ENCODE peak calls at places on chromosomes 5 and 9, in seven cellular contexts. H is K562, G is A673, Q is mammary epithelial cell, O is GM23338, X is PC-3, L is MM.1S. J is an unnamed sample.

GRCh38 chr5:83922699-83923098 is 202.0 kb upstream of the HAPLN1 start:
- DNase-seq in G (no peak), L (no peak), H (no peak), O (no peak), Q (no peak), X (peak), J (no peak)

GRCh38 chr5:9841516-9841915 is 211.4 kb upstream of the TAS2R1 start:
- DNase-seq in H (no peak), X (no peak), O (no peak), Q (no peak), L (no peak), G (no peak), J (no peak)

GRCh38 chr9:13942695-13943094 is 371.2 kb downstream of the NFIB start:
- DNase-seq in O (no peak), G (peak), H (no peak), L (no peak), Q (peak), X (peak), J (no peak)

GRCh38 chr5:33046091-33046490 is 335.0 kb downstream of the NPR3 start:
- DNase-seq in H (no peak), O (no peak), Q (no peak), L (no peak), G (no peak), X (no peak), J (no peak)

GRCh38 chr5:6644841-6645240 is 11.6 kb downstream of the SRD5A1 start:
- DNase-seq in G (no peak), O (no peak), X (no peak), Q (no peak), H (no peak), L (no peak), J (no peak)

GRCh38 chr5:150106669-150107068 is 20.3 kb upstream of the CSF1R start:
- DNase-seq in Q (no peak), X (no peak), L (no peak), O (no peak), H (no peak), G (no peak), J (no peak)

GRCh38 chr5:52073993-52074689 is 690.9 kb downstream of the ISL1 start:
- DNase-seq in G (peak), Q (no peak), L (no peak), X (no peak), H (no peak), O (no peak), J (no peak)

GRCh38 chr5:58444805-58445204 is 15.1 kb downstream of the PLK2 start:
- DNase-seq in G (no peak), Q (peak), O (no peak), X (peak), H (no peak), L (no peak), J (no peak)

GRCh38 chr5:118314936-118315335 is 673.4 kb downstream of the DTWD2 start:
- DNase-seq in O (no peak), L (no peak), G (no peak), H (no peak), Q (no peak), X (no peak), J (peak)

DNA sequence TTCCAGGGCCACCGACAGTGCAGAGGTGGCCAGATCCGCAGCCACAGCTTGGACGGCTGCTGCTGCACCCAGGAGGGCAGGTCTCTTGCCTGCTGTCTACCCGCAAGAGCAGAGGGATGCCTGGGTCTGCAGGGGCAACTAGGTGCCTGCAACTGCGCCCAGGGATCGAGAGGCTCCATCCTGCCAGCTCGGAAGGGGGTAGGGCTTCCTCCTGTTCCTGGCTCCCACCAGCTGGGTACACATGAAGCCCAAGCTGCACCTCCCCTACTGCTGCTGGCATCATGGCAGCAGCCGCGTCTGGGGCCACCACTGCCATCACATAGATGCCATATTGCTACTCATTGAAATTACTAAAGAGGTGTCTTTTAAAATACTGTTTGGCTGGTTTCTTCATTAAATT is 12.7 kb upstream of the PRR16 start:
- DNase-seq in X (no peak), L (no peak), Q (no peak), O (no peak), G (no peak), H (no peak), J (no peak)
- TF ChIP-seq EZH2 in X (no peak), L (no peak), Q (no peak), O (no peak), G (no peak), H (no peak), J (no peak)

DNA sequence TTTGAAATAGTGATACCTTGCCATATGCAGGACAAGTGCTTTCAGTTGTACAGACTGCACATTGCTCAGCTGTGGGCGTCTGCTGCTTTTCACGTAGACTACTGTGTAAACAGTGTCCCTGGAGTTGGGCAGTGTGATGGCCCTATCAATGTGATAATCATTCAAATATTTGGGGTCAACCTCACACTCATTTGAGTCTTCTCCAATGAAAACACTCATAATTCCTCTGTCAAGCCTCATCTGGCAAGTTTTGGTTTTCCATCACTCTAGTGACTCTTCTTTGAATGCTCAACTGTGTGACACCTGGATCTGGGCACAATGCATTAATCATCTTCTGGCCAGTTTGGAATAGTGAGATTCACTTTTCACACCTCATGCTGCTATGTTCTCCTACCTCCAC is 64.4 kb downstream of the UGCG start:
- DNase-seq in X (peak), O (no peak), Q (peak), G (no peak), L (no peak), H (no peak), J (no peak)
- H3K27ac ChIP-seq in X (peak), O (no peak), Q (peak), G (no peak), L (no peak), H (no peak), J (no peak)

GRCh38 chr9:84670801-84671153 is 1.2 kb downstream of the NTRK2 start:
- DNase-seq in O (no peak), Q (no peak), G (no peak), X (no peak), L (no peak), H (no peak), J (no peak)
- H3K4me3 ChIP-seq in O (peak), Q (peak), G (no peak), X (no peak), L (peak), H (no peak), J (no peak)

GRCh38 chr5:35384658-35385057 is 154.4 kb upstream of the PRLR start:
- DNase-seq in Q (no peak), H (no peak), X (no peak), L (no peak), G (no peak), O (no peak), J (no peak)
- TF ChIP-seq EZH2 in Q (no peak), H (no peak), X (no peak), L (no peak), G (no peak), O (no peak), J (no peak)

GRCh38 chr5:1974501-1975405 is 92.0 kb upstream of the IRX4 start:
- DNase-seq in L (no peak), O (no peak), Q (peak), X (no peak), H (no peak), G (no peak), J (no peak)

GRCh38 chr5:1974081-1974480 is 91.4 kb upstream of the IRX4 start:
- DNase-seq in X (no peak), G (no peak), Q (peak), O (no peak), H (no peak), L (no peak), J (no peak)

GRCh38 chr5:1975406-1975715 is 92.6 kb upstream of the IRX4 start:
- DNase-seq in Q (peak), G (no peak), H (no peak), X (no peak), L (no peak), O (no peak), J (no peak)

GRCh38 chr5:1971944-1972343 is 89.2 kb upstream of the IRX4 start:
- DNase-seq in X (no peak), O (no peak), Q (no peak), L (no peak), H (no peak), G (no peak), J (no peak)

DNA sequence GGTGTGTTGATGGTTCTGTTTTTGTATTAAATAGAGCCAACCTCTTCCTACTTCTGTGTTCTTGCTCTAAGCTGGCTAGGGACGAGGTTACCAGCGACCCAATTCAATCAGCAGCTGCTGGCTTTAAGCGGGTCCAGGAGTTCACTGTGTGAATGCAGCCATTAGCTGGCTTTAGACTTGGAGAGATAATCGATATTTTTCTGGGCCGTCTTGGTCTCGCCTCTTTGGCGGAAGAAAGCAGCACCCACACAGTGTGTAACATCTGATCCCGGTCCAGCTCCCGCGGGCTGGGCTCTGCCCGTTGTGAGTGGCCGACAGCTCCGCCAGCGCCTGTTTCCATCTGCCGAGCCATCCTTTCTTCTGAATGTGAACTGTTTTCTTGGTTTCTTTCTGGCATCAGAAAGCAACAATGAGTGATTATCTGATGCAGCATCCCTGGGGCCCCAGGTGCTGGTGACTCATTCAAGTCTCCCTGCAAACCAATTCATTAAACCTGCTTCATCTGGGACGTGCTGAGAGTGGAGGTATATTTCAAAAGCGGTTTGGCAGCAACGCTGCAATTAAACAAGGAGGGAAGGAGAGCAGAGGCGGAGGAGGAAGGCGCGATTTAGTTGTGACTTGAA is 90.8 kb upstream of the IRX4 start:
- DNase-seq in O (no peak), L (no peak), X (no peak), G (no peak), Q (peak), H (no peak), J (no peak)
- H3K27ac ChIP-seq in O (no peak), L (no peak), X (no peak), G (no peak), Q (peak), H (no peak), J (no peak)

GRCh38 chr9:132041825-132042224 is 37.8 kb downstream of the MED27 start:
- DNase-seq in X (no peak), H (no peak), L (no peak), O (no peak), Q (no peak), G (no peak), J (no peak)
- H3K4me3 ChIP-seq in X (no peak), H (no peak), L (no peak), O (no peak), Q (no peak), G (no peak), J (no peak)

GRCh38 chr9:112886351-112886750 is 4.3 kb downstream of the SLC46A2 start:
- DNase-seq in Q (no peak), X (no peak), L (no peak), H (no peak), O (no peak), G (no peak), J (no peak)

GRCh38 chr9:112887377-112887776 is 3.3 kb downstream of the SLC46A2 start:
- DNase-seq in O (peak), X (no peak), L (no peak), Q (no peak), H (peak), G (peak), J (no peak)

GRCh38 chr9:112891521-112891920 is 845 bp upstream of the SLC46A2 start:
- DNase-seq in L (no peak), G (no peak), H (no peak), O (no peak), Q (no peak), X (no peak), J (no peak)

GRCh38 chr9:112894031-112894430 is 3.4 kb upstream of the SLC46A2 start:
- DNase-seq in H (no peak), X (peak), Q (peak), G (no peak), O (no peak), L (no peak), J (no peak)

DNA sequence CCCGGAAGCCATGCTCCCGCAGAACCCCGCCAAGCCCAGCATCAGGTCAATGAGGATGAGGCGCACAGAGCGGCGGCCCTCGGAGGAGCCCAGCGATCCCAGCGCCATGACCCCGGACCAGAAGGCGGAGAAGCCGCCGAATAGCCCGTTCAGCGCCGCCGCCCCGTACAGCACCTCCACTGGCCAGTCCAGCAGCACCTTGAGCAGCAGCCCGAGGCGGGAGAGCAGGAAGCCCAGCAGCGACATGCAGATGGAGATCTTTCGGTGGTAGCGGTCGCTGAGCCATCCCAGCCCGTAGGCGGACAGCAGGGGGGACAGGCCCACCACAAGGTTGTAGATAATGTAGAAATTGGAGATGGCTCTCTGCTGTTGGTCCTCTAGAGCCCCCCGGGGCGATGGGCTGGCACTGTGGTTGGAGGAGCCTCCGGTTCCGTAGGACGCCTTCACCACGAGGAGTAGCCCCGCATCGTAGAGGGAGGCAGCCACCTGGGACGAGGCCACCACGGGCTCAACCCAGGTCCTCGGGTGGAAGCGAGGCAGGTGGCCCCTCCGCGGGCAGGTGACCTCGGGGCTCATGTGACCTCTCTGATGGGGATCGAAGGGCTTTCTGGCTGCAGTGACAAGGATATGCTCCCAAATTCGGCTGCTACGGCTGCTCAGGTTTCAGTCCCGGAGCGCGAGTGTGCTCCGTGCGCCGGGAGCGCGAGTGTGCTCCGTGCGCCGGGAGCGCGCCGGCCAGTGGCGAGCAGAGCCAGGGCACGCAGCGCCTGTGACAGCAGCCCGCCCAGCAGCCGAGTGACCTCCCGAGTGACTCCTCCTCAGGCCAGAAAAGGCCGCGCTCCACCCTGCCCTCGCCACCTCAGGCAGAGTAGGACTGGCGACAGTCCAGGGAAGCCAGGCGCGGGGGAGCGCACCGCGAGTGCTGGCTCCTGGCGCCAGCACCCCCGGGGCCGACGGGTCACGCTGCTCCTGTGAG is at the start of gene SLC46A2:
- DNase-seq in H (no peak), L (no peak), G (peak), X (no peak), O (peak), Q (peak), J (no peak)
- TF ChIP-seq EZH2 in H (no peak), L (no peak), G (no peak), X (no peak), O (peak), Q (no peak), J (no peak)

DNA sequence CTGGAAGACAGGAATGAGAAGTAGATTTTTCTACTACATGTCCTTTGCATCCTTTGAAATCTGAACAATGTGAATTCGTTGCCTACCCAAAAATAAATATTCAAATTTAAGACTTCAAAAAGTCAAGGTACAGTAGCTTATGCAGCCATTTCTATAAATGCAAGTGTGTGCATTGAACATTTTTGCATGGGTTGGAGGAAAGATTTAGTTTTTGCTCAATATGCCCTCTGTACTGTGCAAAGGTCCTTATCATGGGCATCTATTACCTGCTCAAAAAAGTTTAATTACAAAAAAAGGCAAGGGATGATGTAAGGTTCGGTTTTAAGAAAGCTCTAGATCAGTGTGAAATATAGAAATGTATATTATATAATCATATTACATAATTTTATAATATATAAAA is 22.6 kb downstream of the AKNA start:
- DNase-seq in X (no peak), Q (no peak), O (no peak), H (no peak), L (no peak), G (no peak), J (no peak)
- H3K27ac ChIP-seq in X (peak), Q (no peak), O (no peak), H (no peak), L (peak), G (no peak), J (no peak)

J was measured in SK-N-MC.